ENCODE peak calls at places on chromosomes 16 and 17, in nine cellular contexts. M, Q, H, E, I, S, P, T and J are unnamed samples.

GRCh38 chr17:72498671-72499210 is 377.9 kb downstream of the SOX9 start:
- DNase-seq in M (no peak), Q (no peak), H (no peak), E (no peak), I (no peak), S (no peak), P (no peak), T (no peak), J (no peak)

GRCh38 chr17:77995146-77995852 is 36.8 kb downstream of the TNRC6C start:
- DNase-seq in M (no peak), Q (no peak), H (no peak), E (peak), I (no peak), S (no peak), P (no peak), T (no peak), J (no peak)

GRCh38 chr17:3691539-3692166 is 4.3 kb downstream of the P2RX5 start:
- DNase-seq in M (peak), Q (no peak), H (no peak), E (no peak), I (no peak), S (no peak), P (no peak), T (no peak), J (no peak)

GRCh38 chr17:2068101-2068518 is 13.2 kb downstream of the HIC1 start:
- DNase-seq in M (no peak), Q (no peak), H (no peak), E (no peak), I (no peak), S (peak), P (no peak), T (no peak), J (no peak)

GRCh38 chr16:85571813-85572619 is 41.1 kb upstream of the GSE1 start:
- DNase-seq in M (no peak), Q (peak), H (no peak), E (no peak), I (no peak), S (no peak), P (no peak), T (no peak), J (peak)

GRCh38 chr17:66661411-66661843 is 173.5 kb upstream of the CACNG5 start:
- DNase-seq in M (no peak), Q (no peak), H (no peak), E (no peak), I (no peak), S (no peak), P (peak), T (no peak), J (peak)

GRCh38 chr17:20091161-20092029 is 82.2 kb downstream of the SPECC1 start:
- DNase-seq in M (no peak), Q (no peak), H (no peak), E (no peak), I (no peak), S (no peak), P (no peak), T (no peak), J (no peak)

GRCh38 chr17:82528484-82529265 is 9.1 kb downstream of the FOXK2 start:
- DNase-seq in M (peak), Q (peak), H (no peak), E (peak), I (no peak), S (no peak), P (peak), T (no peak), J (peak)

GRCh38 chr17:6092182-6092922 is 22.2 kb downstream of the WSCD1 start:
- DNase-seq in M (no peak), Q (no peak), H (no peak), E (no peak), I (no peak), S (no peak), P (no peak), T (no peak), J (no peak)